ENCODE peak calls at places on chromosome 9, in four cellular contexts. One of them, this sample, is unnamed.

GRCh38 chr9:128902351-128903078 is 18.3 kb upstream of the PHYHD1 start:
- DNase-seq in H1: no peak
- DNase-seq in SK-N-SH: no peak
- DNase-seq in transverse colon: peak; percentile 86
- DNase-seq in this sample: peak; percentile 87

GRCh38 chr9:128102196-128102595 is 25.3 kb downstream of the PTGES2 start:
- DNase-seq in transverse colon: no peak
- DNase-seq in H1: no peak
- DNase-seq in SK-N-SH: no peak
- DNase-seq in this sample: no peak

GRCh38 chr9:129751841-129752801 is 721 bp downstream of the PTGES start:
- DNase-seq in SK-N-SH: peak; percentile 71
- DNase-seq in H1: no peak
- DNase-seq in transverse colon: peak; percentile 61
- DNase-seq in this sample: peak; percentile 55

GRCh38 chr9:69131682-69132081 is 42.4 kb upstream of the TJP2 start:
- DNase-seq in SK-N-SH: no peak
- DNase-seq in H1: no peak
- DNase-seq in transverse colon: no peak
- DNase-seq in this sample: no peak

GRCh38 chr9:110767559-110768063 is 99.0 kb downstream of the MUSK start:
- DNase-seq in H1: no peak
- DNase-seq in transverse colon: peak; percentile 28
- DNase-seq in SK-N-SH: no peak
- DNase-seq in this sample: no peak

GRCh38 chr9:77750981-77751340 is 102.8 kb upstream of the GNA14 start:
- DNase-seq in H1: no peak
- DNase-seq in transverse colon: no peak
- DNase-seq in SK-N-SH: peak; percentile 53
- DNase-seq in this sample: no peak

GRCh38 chr9:96139592-96140251 is 162.3 kb downstream of the HSD17B3 start:
- DNase-seq in SK-N-SH: peak; percentile 71
- DNase-seq in transverse colon: peak; percentile 46
- DNase-seq in H1: no peak
- DNase-seq in this sample: peak; percentile 51

GRCh38 chr9:636931-637591 is 204.4 kb upstream of the DMRT1 start:
- DNase-seq in SK-N-SH: no peak
- DNase-seq in transverse colon: no peak
- DNase-seq in H1: no peak
- DNase-seq in this sample: no peak

GRCh38 chr9:117516676-117517632 is 102.1 kb upstream of the ASTN2 start:
- DNase-seq in SK-N-SH: no peak
- DNase-seq in transverse colon: no peak
- DNase-seq in H1: no peak
- DNase-seq in this sample: no peak

GRCh38 chr9:113957778-113958430 is 81.8 kb downstream of the ZNF618 start:
- DNase-seq in H1: no peak
- DNase-seq in transverse colon: peak; percentile 27
- DNase-seq in SK-N-SH: no peak
- DNase-seq in this sample: no peak

GRCh38 chr9:101671567-101671966 is 66.9 kb downstream of the GRIN3A start:
- DNase-seq in H1: no peak
- DNase-seq in transverse colon: no peak
- DNase-seq in SK-N-SH: no peak
- DNase-seq in this sample: no peak
- H3K4me3 ChIP-seq in H1: no peak overlapping the region
- H3K4me3 ChIP-seq in transverse colon: no peak overlapping the region
- H3K4me3 ChIP-seq in SK-N-SH: no peak overlapping the region
- H3K4me3 ChIP-seq in this sample: no peak overlapping the region

DNA sequence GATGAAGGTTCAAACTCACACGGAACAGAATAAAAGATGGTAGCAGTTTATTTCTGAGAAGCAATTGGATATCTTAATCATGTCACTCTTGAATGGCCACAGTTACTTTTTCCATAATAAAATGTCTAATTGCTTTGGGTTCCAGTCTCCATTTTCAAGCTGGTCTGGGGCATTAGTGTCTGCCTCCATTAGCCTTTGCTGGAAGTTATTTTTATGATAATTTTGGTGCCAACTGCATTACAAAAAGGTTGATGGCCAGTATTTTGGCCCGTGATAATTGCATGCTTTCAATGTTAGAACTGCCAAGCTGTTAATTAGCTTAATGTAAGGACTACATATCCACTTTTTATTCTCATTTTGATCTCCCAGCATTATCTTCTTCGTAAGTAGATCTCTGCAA is 165.9 kb downstream of the SMC2 start:
- DNase-seq in H1: no peak
- DNase-seq in SK-N-SH: no peak
- DNase-seq in transverse colon: no peak
- DNase-seq in this sample: no peak
- TF ChIP-seq EP300 in H1: no peak
- TF ChIP-seq EP300 in SK-N-SH: no peak
- TF ChIP-seq EP300 in transverse colon: no peak
- TF ChIP-seq EP300 in this sample: no peak

GRCh38 chr9:98045234-98046160 is 11.0 kb upstream of the NANS start:
- DNase-seq in SK-N-SH: no peak
- DNase-seq in transverse colon: no peak
- DNase-seq in H1: no peak
- DNase-seq in this sample: no peak
- H3K4me3 ChIP-seq in SK-N-SH: no peak overlapping the region
- H3K4me3 ChIP-seq in transverse colon: no peak overlapping the region
- H3K4me3 ChIP-seq in H1: no peak overlapping the region
- H3K4me3 ChIP-seq in this sample: no peak overlapping the region

DNA sequence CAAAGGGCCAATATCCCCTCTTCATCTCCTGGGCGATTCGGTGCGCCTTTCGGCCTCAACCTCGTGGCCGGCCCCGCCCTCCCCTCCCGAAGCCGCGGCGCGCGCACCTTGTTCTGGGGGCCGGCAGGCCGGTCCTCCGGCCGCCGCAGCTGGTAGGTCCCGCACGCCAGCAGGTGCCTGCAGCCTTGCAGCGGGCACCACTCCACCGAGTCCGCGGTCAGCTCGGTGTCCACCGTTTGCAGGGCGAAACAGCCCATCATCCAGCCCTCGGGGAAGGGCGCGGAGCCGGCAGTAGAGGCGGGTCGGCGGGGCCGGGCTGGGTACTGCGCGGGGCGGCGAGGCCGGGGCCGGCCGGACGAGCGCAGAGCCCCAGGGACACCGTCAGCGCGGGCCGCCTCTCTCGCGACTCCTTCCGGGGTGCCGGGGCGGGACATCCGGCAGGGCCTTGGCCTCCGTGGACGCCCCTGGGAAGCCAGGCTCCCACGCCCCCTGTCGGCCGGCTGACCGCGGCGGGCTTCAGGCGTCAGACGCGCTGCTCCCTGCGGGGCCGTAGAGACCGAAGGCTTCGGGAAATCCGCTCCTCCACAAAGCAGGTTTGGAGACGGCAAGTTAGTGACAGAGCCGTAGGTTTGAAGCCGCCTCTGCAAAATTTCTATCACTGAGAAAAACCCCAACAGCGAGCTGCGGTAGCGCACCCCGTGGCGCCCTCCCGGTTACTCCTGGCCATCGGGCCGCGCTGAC is at the start of gene DPH7:
- DNase-seq in transverse colon: peak; percentile 97
- DNase-seq in H1: peak; percentile 99
- DNase-seq in SK-N-SH: peak; percentile 100
- DNase-seq in this sample: peak; percentile 100
- TF ChIP-seq EP300 in transverse colon: no peak
- TF ChIP-seq EP300 in H1: no peak
- TF ChIP-seq EP300 in SK-N-SH: no peak
- TF ChIP-seq EP300 in this sample: no peak

GRCh38 chr9:91177661-91178280 is 183.9 kb downstream of the AUH start:
- DNase-seq in SK-N-SH: no peak
- DNase-seq in transverse colon: peak; percentile 58
- DNase-seq in H1: peak; percentile 24
- DNase-seq in this sample: peak; percentile 75
- H3K4me3 ChIP-seq in SK-N-SH: no peak overlapping the region
- H3K4me3 ChIP-seq in transverse colon: no peak overlapping the region
- H3K4me3 ChIP-seq in H1: no peak overlapping the region
- H3K4me3 ChIP-seq in this sample: no peak overlapping the region

GRCh38 chr9:72478993-72479392 is 42.4 kb upstream of the TMC1 start:
- DNase-seq in SK-N-SH: no peak
- DNase-seq in H1: no peak
- DNase-seq in transverse colon: no peak
- DNase-seq in this sample: no peak

GRCh38 chr9:72476617-72477375 is 44.6 kb upstream of the TMC1 start:
- DNase-seq in SK-N-SH: no peak
- DNase-seq in transverse colon: peak; percentile 40
- DNase-seq in H1: no peak
- DNase-seq in this sample: no peak

GRCh38 chr9:72480931-72481330 is 40.5 kb upstream of the TMC1 start:
- DNase-seq in SK-N-SH: no peak
- DNase-seq in H1: no peak
- DNase-seq in transverse colon: no peak
- DNase-seq in this sample: no peak

GRCh38 chr9:72476100-72476499 is 45.3 kb upstream of the TMC1 start:
- DNase-seq in transverse colon: no peak
- DNase-seq in SK-N-SH: no peak
- DNase-seq in H1: no peak
- DNase-seq in this sample: no peak

GRCh38 chr9:72477862-72478564 is 43.4 kb upstream of the TMC1 start:
- DNase-seq in transverse colon: peak; percentile 35
- DNase-seq in H1: no peak
- DNase-seq in SK-N-SH: no peak
- DNase-seq in this sample: peak; percentile 64
- TF ChIP-seq EP300 in transverse colon: no peak
- TF ChIP-seq EP300 in H1: no peak
- TF ChIP-seq EP300 in SK-N-SH: no peak
- TF ChIP-seq EP300 in this sample: peak; percentile 46

DNA sequence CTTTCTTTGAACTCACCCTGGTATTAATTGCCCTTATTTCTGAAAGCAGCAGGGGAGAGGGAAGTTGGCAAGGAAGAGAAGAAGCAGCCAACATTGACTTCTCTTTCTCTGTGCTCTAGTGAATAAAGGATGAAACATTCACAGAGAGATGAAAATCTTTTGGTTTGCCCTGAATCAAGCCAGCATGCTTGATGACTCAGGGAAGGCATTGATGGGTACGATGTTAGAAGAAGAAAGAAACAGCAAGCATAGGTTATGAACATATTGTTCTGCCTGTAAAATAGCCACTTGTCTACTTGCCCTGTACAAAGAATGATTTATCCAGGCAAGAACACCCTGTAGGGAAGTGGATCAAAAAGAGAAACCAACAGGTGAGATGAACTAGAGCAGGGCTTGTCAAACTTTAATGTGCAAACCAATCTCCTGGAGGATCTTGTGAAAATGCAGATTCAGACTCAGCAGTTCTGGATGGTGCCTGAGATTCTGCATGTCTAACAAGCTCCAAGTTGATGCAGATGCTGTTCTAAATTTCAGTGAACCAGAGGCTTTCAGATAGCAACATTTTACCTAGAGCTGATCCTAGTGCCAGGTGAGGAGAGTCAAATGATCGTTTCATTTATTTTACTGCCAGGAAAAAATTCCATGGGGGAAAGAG is 586.6 kb upstream of the TLE4 start:
- DNase-seq in H1: no peak
- DNase-seq in SK-N-SH: no peak
- DNase-seq in transverse colon: no peak
- DNase-seq in this sample: no peak
- H3K4me3 ChIP-seq in H1: no peak overlapping the region
- H3K4me3 ChIP-seq in SK-N-SH: peak overlapping the region; percentile 28
- H3K4me3 ChIP-seq in transverse colon: no peak overlapping the region
- H3K4me3 ChIP-seq in this sample: no peak overlapping the region

GRCh38 chr9:3746296-3747275 is 220.8 kb upstream of the RFX3 start:
- DNase-seq in transverse colon: no peak
- DNase-seq in H1: no peak
- DNase-seq in SK-N-SH: no peak
- DNase-seq in this sample: no peak

GRCh38 chr9:3736186-3736585 is 210.4 kb upstream of the RFX3 start:
- DNase-seq in transverse colon: no peak
- DNase-seq in H1: no peak
- DNase-seq in SK-N-SH: no peak
- DNase-seq in this sample: no peak

GRCh38 chr9:3740690-3741419 is 215.1 kb upstream of the RFX3 start:
- DNase-seq in SK-N-SH: no peak
- DNase-seq in H1: no peak
- DNase-seq in transverse colon: no peak
- DNase-seq in this sample: no peak

GRCh38 chr9:3743901-3744413 is 218.2 kb upstream of the RFX3 start:
- DNase-seq in SK-N-SH: peak; percentile 42
- DNase-seq in H1: no peak
- DNase-seq in transverse colon: no peak
- DNase-seq in this sample: no peak

DNA sequence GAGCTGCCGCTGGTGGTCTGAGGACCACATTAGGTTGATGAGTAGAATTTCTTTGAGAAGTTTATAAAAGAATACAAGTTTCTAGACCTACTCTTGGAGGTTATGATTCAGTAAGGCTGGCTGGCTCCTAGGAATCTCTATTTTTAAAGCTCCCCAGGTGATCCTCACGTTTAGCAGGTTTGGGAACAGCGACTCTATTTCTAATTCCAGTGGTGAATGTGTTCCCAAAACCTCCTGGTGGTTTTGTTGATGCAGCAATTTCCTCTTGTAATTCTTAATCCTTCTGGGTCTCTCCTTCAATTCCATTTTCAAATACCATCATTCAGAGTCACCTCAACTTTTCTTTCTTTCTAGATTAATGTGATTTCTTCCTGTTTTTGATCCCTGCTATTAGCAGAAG is 215.9 kb upstream of the RFX3 start:
- DNase-seq in SK-N-SH: no peak
- DNase-seq in transverse colon: no peak
- DNase-seq in H1: no peak
- DNase-seq in this sample: no peak
- TF ChIP-seq EP300 in SK-N-SH: no peak
- TF ChIP-seq EP300 in transverse colon: no peak
- TF ChIP-seq EP300 in H1: no peak
- TF ChIP-seq EP300 in this sample: no peak

GRCh38 chr9:101026824-101027223 is 1.7 kb upstream of the PLPPR1 start:
- DNase-seq in H1: no peak
- DNase-seq in SK-N-SH: no peak
- DNase-seq in transverse colon: no peak
- DNase-seq in this sample: no peak

GRCh38 chr9:101028346-101029299 is at the start of gene PLPPR1:
- DNase-seq in transverse colon: peak; percentile 54
- DNase-seq in H1: peak; percentile 85
- DNase-seq in SK-N-SH: peak; percentile 78
- DNase-seq in this sample: peak; percentile 87

GRCh38 chr9:101029300-101030021 is 934 bp downstream of the PLPPR1 start:
- DNase-seq in transverse colon: no peak
- DNase-seq in H1: no peak
- DNase-seq in SK-N-SH: peak; percentile 4
- DNase-seq in this sample: peak; percentile 54

GRCh38 chr9:101027246-101027645 is 1.3 kb upstream of the PLPPR1 start:
- DNase-seq in H1: no peak
- DNase-seq in transverse colon: no peak
- DNase-seq in SK-N-SH: no peak
- DNase-seq in this sample: no peak

DNA sequence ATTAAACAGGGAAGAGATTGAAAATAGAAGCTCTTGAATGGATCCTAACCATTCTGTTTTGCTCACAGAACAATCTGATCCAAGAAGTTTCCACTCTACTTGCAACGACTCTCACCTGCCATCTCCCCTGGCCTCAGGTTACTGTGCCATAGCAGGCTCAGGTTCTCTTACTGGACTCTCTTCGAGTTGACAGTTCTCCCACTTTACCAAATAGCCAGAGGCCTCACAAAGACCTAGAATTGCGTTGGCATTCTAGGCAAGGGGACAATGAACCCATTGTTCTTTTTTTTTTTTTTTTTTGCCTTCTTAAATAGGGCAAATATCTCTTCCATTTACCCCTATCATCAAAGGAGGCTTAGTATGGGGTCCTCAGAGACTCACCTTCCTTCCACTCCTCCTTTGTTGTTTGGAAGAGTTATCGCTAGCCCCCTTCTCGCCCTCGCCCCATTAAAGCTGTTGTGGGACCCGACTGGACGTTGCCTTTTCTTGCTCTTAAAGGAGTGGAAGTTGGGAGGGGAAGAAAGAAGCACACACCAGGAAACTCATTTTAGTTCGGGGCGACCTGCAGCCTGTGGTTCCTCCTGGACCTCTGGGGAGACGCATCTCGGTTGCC is 688 bp upstream of the PLPPR1 start:
- DNase-seq in transverse colon: no peak
- DNase-seq in H1: no peak
- DNase-seq in SK-N-SH: no peak
- DNase-seq in this sample: no peak
- H3K4me3 ChIP-seq in transverse colon: no peak overlapping the region
- H3K4me3 ChIP-seq in H1: peak overlapping the region; percentile 78
- H3K4me3 ChIP-seq in SK-N-SH: peak overlapping the region; percentile 72
- H3K4me3 ChIP-seq in this sample: peak overlapping the region; percentile 48